ENCODE peak calls at places on chromosomes 3 and 15, in six cellular contexts. L is putamen; W is GM12865; R is NCI-H82; A is dermis blood vessel endothelial cell; E is activated CD8-positive, alpha-beta memory T cell treated with anti-CD3 and anti-CD28 coated beads for 4 hours. T is an unnamed sample.

GRCh38 chr3:16897254-16897926 is 12.6 kb downstream of the PLCL2 start:
- DNase-seq in A (no peak), L (no peak), W (peak), R (peak), E (no peak), T (no peak)

GRCh38 chr15:63857459-63857856 is 23.7 kb upstream of the HERC1 start:
- DNase-seq in E (no peak), A (no peak), L (no peak), R (no peak), W (no peak), T (no peak)

GRCh38 chr3:31377045-31377642 is 155.6 kb upstream of the STT3B start:
- DNase-seq in R (no peak), E (peak), L (no peak), W (peak), A (peak), T (no peak)

GRCh38 chr3:110550511-110550910 is 521.1 kb upstream of the NECTIN3 start:
- DNase-seq in R (no peak), L (no peak), A (no peak), E (no peak), W (no peak), T (no peak)

GRCh38 chr3:158539414-158540014 is 31.5 kb upstream of the MLF1 start:
- DNase-seq in W (peak), L (peak), A (peak), E (no peak), R (peak), T (peak)

GRCh38 chr3:47890037-47890831 is 87.3 kb downstream of the DHX30 start:
- DNase-seq in W (no peak), R (peak), L (no peak), A (no peak), E (no peak), T (no peak)

GRCh38 chr15:37289109-37289765 is 188.9 kb upstream of the MEIS2 start:
- DNase-seq in R (peak), E (no peak), L (no peak), A (no peak), W (no peak), T (peak)

GRCh38 chr3:171614318-171614967 is 154.2 kb upstream of the TNIK start:
- DNase-seq in L (peak), E (no peak), R (peak), W (peak), A (peak), T (peak)

GRCh38 chr3:49238274-49239127 is 38.5 kb downstream of the C3orf62 start:
- DNase-seq in R (no peak), E (no peak), W (peak), L (peak), A (peak), T (no peak)

GRCh38 chr3:44079916-44080315 is 161.8 kb upstream of the TOPAZ1 start:
- DNase-seq in R (no peak), E (no peak), L (no peak), A (no peak), W (no peak), T (no peak)

GRCh38 chr3:141900343-141900742 is 23.9 kb downstream of the ATP1B3 start:
- DNase-seq in A (no peak), L (no peak), E (no peak), R (no peak), W (no peak), T (no peak)

T was measured in hepatic stellate cell.